ENCODE peak calls at places on chromosome 5, in nine cellular contexts. B is T1000; T is tibial nerve; G is HT1080; A is NCI-H1105 treated with DMSO at 0.1 percent for 48 hours; H is HAP-1; P is stimulated activated CD4-positive, alpha-beta T cell treated with anti-CD3 and anti-CD28 coated beads, TNF-alpha, amount 100 ng/mL, for 24 hours; W is GM03348; D is adipocyte. U is an unnamed sample.

GRCh38 chr5:44499381-44499780 is 110.2 kb upstream of the FGF10 start:
- DNase-seq in D (no peak), B (no peak), P (no peak), H (no peak), A (no peak), G (no peak), W (no peak), T (no peak), U (no peak)

GRCh38 chr5:75756991-75757390 is 39.8 kb upstream of the POC5 start:
- DNase-seq in H (no peak), B (no peak), A (no peak), G (peak), P (no peak), W (no peak), T (no peak), D (peak), U (no peak)

GRCh38 chr5:41638685-41639084 is 128.3 kb upstream of the PLCXD3 start:
- DNase-seq in D (no peak), T (no peak), W (no peak), A (no peak), P (no peak), G (no peak), H (no peak), B (no peak), U (no peak)

GRCh38 chr5:172593306-172593705 is 47.8 kb upstream of the NEURL1B start:
- DNase-seq in H (no peak), P (no peak), G (no peak), D (no peak), B (no peak), A (no peak), T (no peak), W (no peak), U (no peak)

GRCh38 chr5:82257729-82258128 is 20.4 kb downstream of the RPS23 start:
- DNase-seq in W (no peak), B (no peak), A (no peak), D (no peak), P (no peak), T (no peak), H (no peak), G (no peak), U (no peak)

GRCh38 chr5:115184780-115185179 is 15.1 kb upstream of the TRIM36 start:
- DNase-seq in T (no peak), B (no peak), A (no peak), D (no peak), W (no peak), G (no peak), P (no peak), H (no peak), U (no peak)

GRCh38 chr5:171543486-171543885 is 124.0 kb downstream of the FGF18 start:
- DNase-seq in A (no peak), G (no peak), B (no peak), H (no peak), T (no peak), W (no peak), P (no peak), D (no peak), U (no peak)

GRCh38 chr5:40557486-40557885 is 122.2 kb upstream of the PTGER4 start:
- DNase-seq in W (no peak), T (no peak), P (no peak), A (no peak), G (no peak), H (no peak), B (no peak), D (peak), U (no peak)

GRCh38 chr5:164360589-164360988 is 855.2 kb downstream of the MAT2B start:
- DNase-seq in B (no peak), P (no peak), T (no peak), D (no peak), W (no peak), H (no peak), G (peak), A (no peak), U (no peak)

GRCh38 chr5:31534527-31535046 is 2.5 kb downstream of the C5orf22 start:
- DNase-seq in G (no peak), H (no peak), T (no peak), P (no peak), B (no peak), W (no peak), D (no peak), A (no peak), U (no peak)

U was measured in neuronal stem cell.